ENCODE peak calls at places on chromosomes 6 and 20, in four cellular contexts. One of them, this sample, is unnamed.

GRCh38 chr20:62147125-62147524 is 3.6 kb downstream of the SS18L1 start:
- DNase-seq in ACHN: no peak
- DNase-seq in NAMALWA: no peak
- DNase-seq in psoas muscle: no peak
- DNase-seq in this sample: no peak

GRCh38 chr6:133456934-133457333 is 215.8 kb downstream of the EYA4 start:
- DNase-seq in ACHN: no peak
- DNase-seq in NAMALWA: no peak
- DNase-seq in psoas muscle: no peak
- DNase-seq in this sample: no peak

GRCh38 chr20:29878281-29878741 is 1379.2 kb upstream of the DEFB115 start:
- DNase-seq in ACHN: no peak
- DNase-seq in NAMALWA: no peak
- DNase-seq in psoas muscle: peak
- DNase-seq in this sample: no peak

GRCh38 chr6:3857822-3858221 is 8.6 kb downstream of the FAM50B start:
- DNase-seq in ACHN: no peak
- DNase-seq in psoas muscle: no peak
- DNase-seq in NAMALWA: no peak
- DNase-seq in this sample: no peak

GRCh38 chr6:147784371-147784770 is 275.9 kb downstream of the SAMD5 start:
- DNase-seq in psoas muscle: no peak
- DNase-seq in NAMALWA: no peak
- DNase-seq in ACHN: no peak
- DNase-seq in this sample: no peak

GRCh38 chr20:53534037-53534436 is 59.6 kb downstream of the ZNF217 start:
- DNase-seq in NAMALWA: no peak
- DNase-seq in psoas muscle: no peak
- DNase-seq in ACHN: no peak
- DNase-seq in this sample: no peak

GRCh38 chr20:36400901-36401300 is 94.8 kb downstream of the DLGAP4 start:
- DNase-seq in ACHN: no peak
- DNase-seq in NAMALWA: no peak
- DNase-seq in psoas muscle: no peak
- DNase-seq in this sample: no peak

GRCh38 chr6:50832912-50833311 is 14.2 kb downstream of the TFAP2B start:
- DNase-seq in NAMALWA: no peak
- DNase-seq in ACHN: no peak
- DNase-seq in psoas muscle: no peak
- DNase-seq in this sample: no peak

GRCh38 chr6:147245693-147246092 is 41.5 kb downstream of the STXBP5 start:
- DNase-seq in NAMALWA: no peak
- DNase-seq in psoas muscle: no peak
- DNase-seq in ACHN: no peak
- DNase-seq in this sample: no peak

GRCh38 chr6:73521351-73522254 is 771 bp upstream of the EEF1A1 start:
- DNase-seq in NAMALWA: peak
- DNase-seq in psoas muscle: peak
- DNase-seq in ACHN: peak
- DNase-seq in this sample: peak

GRCh38 chr20:1430004-1430451 is 36.6 kb downstream of the NSFL1C start:
- DNase-seq in ACHN: no peak
- DNase-seq in NAMALWA: no peak
- DNase-seq in psoas muscle: no peak
- DNase-seq in this sample: no peak

GRCh38 chr20:63296411-63297299 is 3.7 kb downstream of the COL20A1 start:
- DNase-seq in NAMALWA: no peak
- DNase-seq in psoas muscle: no peak
- DNase-seq in ACHN: no peak
- DNase-seq in this sample: no peak

GRCh38 chr6:74551896-74552295 is 654.0 kb downstream of the COL12A1 start:
- DNase-seq in psoas muscle: no peak
- DNase-seq in ACHN: no peak
- DNase-seq in NAMALWA: no peak
- DNase-seq in this sample: no peak

GRCh38 chr6:43737272-43738081 is 32.5 kb upstream of the VEGFA start:
- DNase-seq in NAMALWA: no peak
- DNase-seq in psoas muscle: peak
- DNase-seq in ACHN: no peak
- DNase-seq in this sample: no peak

GRCh38 chr6:53793318-53793975 is 1.4 kb upstream of the LRRC1 start:
- DNase-seq in psoas muscle: no peak
- DNase-seq in NAMALWA: peak
- DNase-seq in ACHN: peak
- DNase-seq in this sample: peak

GRCh38 chr20:9442858-9443257 is 71.5 kb upstream of the LAMP5 start:
- DNase-seq in NAMALWA: peak
- DNase-seq in psoas muscle: no peak
- DNase-seq in ACHN: no peak
- DNase-seq in this sample: no peak

GRCh38 chr20:63061701-63062100 is 54.9 kb upstream of the BHLHE23 start:
- DNase-seq in NAMALWA: no peak
- DNase-seq in psoas muscle: peak
- DNase-seq in ACHN: no peak
- DNase-seq in this sample: no peak

GRCh38 chr20:44754554-44754953 is 8.9 kb downstream of the KCNK15 start:
- DNase-seq in ACHN: no peak
- DNase-seq in psoas muscle: no peak
- DNase-seq in NAMALWA: no peak
- DNase-seq in this sample: no peak